ENCODE peak calls at places on chromosomes 5 and 9, in four cellular contexts. A is neural progenitor cell, R is AG10803, H is lower lobe of right lung. P is an unnamed sample.

GRCh38 chr5:171955761-171956160 is 50.7 kb downstream of the FBXW11 start:
- DNase-seq in A (no peak), R (no peak), H (no peak), P (no peak)

GRCh38 chr9:34171753-34172535 is 6.9 kb upstream of the UBAP1 start:
- DNase-seq in R (no peak), A (no peak), H (peak; percentile 64), P (no peak)

GRCh38 chr5:88452820-88453219 is 184.2 kb upstream of the TMEM161B start:
- DNase-seq in R (no peak), H (no peak), A (peak; percentile 27), P (no peak)

GRCh38 chr9:19699757-19700156 is 89.1 kb downstream of the SLC24A2 start:
- DNase-seq in H (no peak), R (no peak), A (no peak), P (no peak)

GRCh38 chr5:173707392-173707791 is 90.9 kb upstream of the BOD1 start:
- DNase-seq in R (peak; percentile 91), A (no peak), H (no peak), P (no peak)

GRCh38 chr5:6402939-6403338 is 24.6 kb upstream of the MED10 start:
- DNase-seq in A (no peak), R (peak; percentile 67), H (no peak), P (no peak)

GRCh38 chr5:31854625-31855526 is 215.9 kb downstream of the PDZD2 start:
- DNase-seq in A (peak; percentile 83), R (peak; percentile 3), H (peak; percentile 69), P (peak; percentile 81)

GRCh38 chr5:142826741-142827492 is 56.7 kb downstream of the ARHGAP26 start:
- DNase-seq in R (peak; percentile 51), H (peak; percentile 59), A (no peak), P (no peak)

GRCh38 chr5:181223041-181223728 is at the start of gene TRIM41:
- DNase-seq in A (peak; percentile 99), H (peak; percentile 99), R (peak; percentile 99), P (no peak)

GRCh38 chr5:160441352-160441781 is 19.7 kb downstream of the PTTG1 start:
- DNase-seq in R (no peak), H (no peak), A (no peak), P (no peak)

GRCh38 chr5:74423383-74423782 is 217.1 kb downstream of the ENC1 start:
- DNase-seq in H (no peak), A (no peak), R (no peak), P (no peak)

GRCh38 chr5:35180046-35180445 is 50.2 kb downstream of the PRLR start:
- DNase-seq in H (no peak), R (no peak), A (no peak), P (no peak)

GRCh38 chr5:108858959-108859358 is 111.3 kb downstream of the FER start:
- DNase-seq in A (no peak), H (no peak), R (peak; percentile 18), P (no peak)

GRCh38 chr5:67770431-67771025 is 445.0 kb upstream of the PIK3R1 start:
- DNase-seq in A (no peak), R (peak; percentile 6), H (no peak), P (no peak)

GRCh38 chr9:103755986-103756385 is 338.1 kb upstream of the SMC2 start:
- DNase-seq in R (no peak), A (no peak), H (no peak), P (no peak)

GRCh38 chr5:150085191-150085912 is 1.0 kb downstream of the CSF1R start:
- DNase-seq in A (no peak), R (no peak), H (no peak), P (no peak)

GRCh38 chr5:36944607-36945225 is 68.1 kb downstream of the NIPBL start:
- DNase-seq in H (no peak), R (peak; percentile 73), A (peak; percentile 69), P (no peak)

GRCh38 chr5:3303777-3304176 is 291.9 kb upstream of the IRX1 start:
- DNase-seq in H (no peak), A (no peak), R (peak; percentile 36), P (no peak)

GRCh38 chr5:41778410-41778809 is 91.8 kb downstream of the OXCT1 start:
- DNase-seq in H (no peak), R (no peak), A (no peak), P (no peak)

GRCh38 chr9:115396071-115396529 is 278.1 kb upstream of the TNC start:
- DNase-seq in H (no peak), A (no peak), R (no peak), P (no peak)

GRCh38 chr9:115292584-115293271 is 174.8 kb upstream of the TNC start:
- DNase-seq in H (no peak), A (peak; percentile 11), R (peak; percentile 25), P (no peak)

GRCh38 chr5:37814699-37815098 is 25.1 kb downstream of the GDNF start:
- DNase-seq in R (no peak), H (no peak), A (no peak), P (no peak)

GRCh38 chr9:134353539-134353938 is 27.3 kb downstream of the RXRA start:
- DNase-seq in A (no peak), H (no peak), R (no peak), P (no peak)

GRCh38 chr5:68424799-68425537 is 209.4 kb downstream of the PIK3R1 start:
- DNase-seq in R (peak; percentile 63), A (no peak), H (no peak), P (no peak)

GRCh38 chr5:58016329-58016728 is 443.6 kb downstream of the PLK2 start:
- DNase-seq in H (no peak), A (peak; percentile 20), R (peak; percentile 84), P (no peak)

GRCh38 chr5:142283304-142283703 is 41.5 kb downstream of the SPRY4 start:
- DNase-seq in R (no peak), A (no peak), H (no peak), P (no peak)

GRCh38 chr5:141508808-141509611 is 20.1 kb downstream of the PCDHGC5 start:
- DNase-seq in R (peak; percentile 97), H (no peak), A (peak; percentile 93), P (no peak)

GRCh38 chr9:130042406-130042930 is 521 bp downstream of the FNBP1 start:
- DNase-seq in A (peak; percentile 76), H (peak; percentile 60), R (no peak), P (no peak)

GRCh38 chr9:130042931-130043653 is at the start of gene FNBP1:
- DNase-seq in H (peak; percentile 85), A (peak; percentile 94), R (peak; percentile 75), P (peak; percentile 82)

GRCh38 chr9:130041648-130042405 is 1.2 kb downstream of the FNBP1 start:
- DNase-seq in H (no peak), R (no peak), A (peak; percentile 52), P (no peak)

GRCh38 chr9:130045657-130046450 is 2.9 kb upstream of the FNBP1 start:
- DNase-seq in R (no peak), H (no peak), A (no peak), P (no peak)

GRCh38 chr9:130043654-130044623 is 950 bp upstream of the FNBP1 start:
- DNase-seq in H (no peak), R (peak; percentile 53), A (peak; percentile 61), P (no peak)
- TF ChIP-seq CTCF in H (peak; percentile 8), R (peak; percentile 33), A (no peak), P (no peak)

GRCh38 chr9:124394596-124394995 is 20.6 kb downstream of the PSMB7 start:
- DNase-seq in R (no peak), A (no peak), H (no peak), P (no peak)
- TF ChIP-seq CTCF in R (peak; percentile 45), A (peak; percentile 36), H (no peak), P (peak; percentile 0)

DNA sequence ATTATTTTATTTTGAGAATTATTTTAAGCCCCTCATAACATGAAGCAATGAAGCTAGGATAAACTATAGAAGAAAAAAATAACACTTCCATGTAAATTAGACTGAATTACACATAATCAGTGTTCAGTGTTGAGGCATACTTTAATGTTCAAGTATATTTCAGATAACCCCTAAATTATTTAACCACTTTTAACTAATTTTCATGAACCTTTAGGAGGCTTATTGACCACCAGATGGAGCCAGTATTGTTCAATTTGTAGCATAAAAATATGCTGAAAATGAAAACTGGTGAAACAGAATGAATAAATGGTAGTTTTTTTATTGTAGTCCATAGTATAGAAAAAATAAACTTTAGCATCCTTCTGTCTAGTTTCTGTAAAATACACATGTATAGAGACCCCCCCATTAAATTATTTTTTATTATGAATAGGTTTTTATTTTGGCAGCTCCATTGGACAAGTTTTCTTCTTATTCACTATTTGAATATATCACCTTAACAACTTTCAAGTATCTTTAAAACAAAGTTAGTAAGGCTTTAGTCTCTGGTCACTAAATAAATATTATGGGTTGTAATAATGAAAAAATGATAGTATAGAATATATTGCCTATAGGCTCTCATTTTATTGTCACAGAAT is 190.1 kb downstream of the CWC27 start:
- DNase-seq in H (no peak), A (no peak), R (peak; percentile 61), P (no peak)
- TF ChIP-seq CTCF in H (peak; percentile 46), A (peak; percentile 58), R (peak; percentile 72), P (peak; percentile 35)

DNA sequence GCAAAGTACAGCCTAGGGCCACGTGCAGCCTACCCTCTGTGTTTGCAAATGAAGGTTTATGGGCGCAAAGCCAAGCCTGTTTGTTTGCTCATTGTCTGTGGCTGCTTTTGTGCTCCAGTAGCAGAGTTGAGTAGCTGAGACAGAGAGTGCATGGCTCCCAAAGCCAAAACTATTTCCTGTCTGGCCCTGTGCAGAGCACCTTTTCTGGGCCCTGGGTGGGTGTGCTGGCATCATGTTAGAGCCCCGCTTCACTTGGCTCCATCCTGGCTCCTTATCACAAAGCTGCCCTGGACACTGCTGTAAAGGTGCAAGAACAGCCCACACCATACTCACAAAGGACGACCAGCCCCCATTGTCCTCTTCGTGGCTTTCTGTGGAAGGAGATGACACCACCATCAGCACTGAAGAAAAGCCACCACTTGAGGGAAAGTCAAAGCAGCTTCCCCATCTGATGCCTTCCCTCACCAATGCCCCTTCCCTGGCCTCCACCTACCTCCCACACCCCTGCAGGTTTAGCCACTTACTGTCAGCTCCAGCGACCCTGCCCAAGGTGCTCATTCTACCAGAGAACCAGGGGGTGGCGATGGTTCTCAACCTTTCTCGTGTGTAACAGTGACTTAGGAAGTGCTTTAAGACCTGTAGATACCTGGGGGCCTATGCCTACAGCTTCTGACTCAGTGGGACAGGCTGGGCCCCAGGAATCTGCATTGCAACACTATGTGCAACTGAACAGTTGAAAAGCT is 23.4 kb downstream of the LCP2 start:
- DNase-seq in A (peak; percentile 55), R (no peak), H (no peak), P (no peak)
- TF ChIP-seq CTCF in A (peak; percentile 48), R (peak; percentile 13), H (peak; percentile 10), P (no peak)

GRCh38 chr5:146595088-146595487 is 79.1 kb upstream of the GPR151 start:
- DNase-seq in H (no peak), R (no peak), A (no peak), P (no peak)
- TF ChIP-seq CTCF in H (no peak), R (no peak), A (peak; percentile 23), P (no peak)

DNA sequence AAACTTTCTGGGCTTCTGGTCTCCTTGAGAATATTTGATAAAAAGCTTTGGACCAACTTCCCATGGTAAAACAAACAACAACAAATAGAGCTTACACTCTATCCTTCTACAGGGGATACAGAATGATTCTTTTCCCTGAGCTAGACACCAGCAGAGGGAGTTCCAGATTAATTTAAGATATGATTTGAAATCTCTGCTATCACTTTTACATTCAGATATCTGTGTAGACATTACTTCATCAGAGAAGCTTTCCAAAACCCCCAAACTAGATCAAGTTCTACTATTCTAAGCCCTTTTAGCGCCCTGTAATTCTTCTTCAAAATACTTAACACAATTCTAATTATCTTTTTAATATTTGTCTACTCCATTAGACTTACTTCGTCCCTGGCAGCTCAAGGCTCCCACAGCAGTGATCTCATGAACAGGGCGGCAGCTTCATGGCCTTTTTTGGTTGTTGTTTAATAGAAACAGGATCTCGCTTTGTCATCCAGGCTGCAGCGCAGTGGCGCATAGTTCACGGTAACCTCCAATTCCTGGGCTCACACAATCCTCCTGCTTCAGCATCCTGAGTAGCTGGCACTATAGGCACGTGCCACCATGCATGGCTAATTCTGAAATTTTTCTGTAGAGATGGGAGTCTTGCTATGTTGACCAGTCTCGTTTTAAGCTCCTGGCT is 938 bp upstream of the GALNT12 start:
- DNase-seq in R (peak; percentile 9), A (no peak), H (no peak), P (no peak)
- TF ChIP-seq CTCF in R (peak; percentile 47), A (no peak), H (peak; percentile 9), P (peak; percentile 35)

P was measured in D721Med.